ENCODE peak calls at places on chromosomes 1 and 21, in six cellular contexts. One of them, this sample, is unnamed. For H3K4me1 and H3K9me3, the result is how much of the 10 kb centered on the place peaks cover.

GRCh38 chr21:45374826-45375455 is 30.0 kb upstream of the COL18A1 start:
- DNase-seq in astrocyte: no peak
- DNase-seq in PC-9: no peak
- DNase-seq in H9: no peak
- DNase-seq in tibial artery: peak
- DNase-seq in left ventricle myocardium inferior: peak
- DNase-seq in this sample: no peak

GRCh38 chr1:168879906-168880734 is 151.1 kb upstream of the DPT start:
- DNase-seq in astrocyte: no peak
- DNase-seq in PC-9: peak
- DNase-seq in H9: no peak
- DNase-seq in tibial artery: no peak
- DNase-seq in left ventricle myocardium inferior: peak
- DNase-seq in this sample: no peak

GRCh38 chr21:33132054-33132453 is 62.1 kb downstream of the OLIG1 start:
- DNase-seq in astrocyte: no peak
- DNase-seq in PC-9: no peak
- DNase-seq in H9: no peak
- DNase-seq in tibial artery: no peak
- DNase-seq in left ventricle myocardium inferior: no peak
- DNase-seq in this sample: no peak

GRCh38 chr1:107061886-107062285 is 5.4 kb downstream of the PRMT6 start:
- DNase-seq in astrocyte: no peak
- DNase-seq in PC-9: no peak
- DNase-seq in H9: no peak
- DNase-seq in tibial artery: no peak
- DNase-seq in left ventricle myocardium inferior: no peak
- DNase-seq in this sample: no peak

GRCh38 chr1:56411484-56412180 is 167.7 kb downstream of the PLPP3 start:
- DNase-seq in astrocyte: peak
- DNase-seq in PC-9: no peak
- DNase-seq in H9: no peak
- DNase-seq in tibial artery: peak
- DNase-seq in left ventricle myocardium inferior: peak
- DNase-seq in this sample: no peak

GRCh38 chr1:55244476-55245109 is 29.4 kb upstream of the USP24 start:
- DNase-seq in astrocyte: peak
- DNase-seq in PC-9: peak
- DNase-seq in H9: no peak
- DNase-seq in tibial artery: no peak
- DNase-seq in left ventricle myocardium inferior: no peak
- DNase-seq in this sample: no peak

GRCh38 chr1:32933742-32934322 is 30.8 kb downstream of the RNF19B start:
- DNase-seq in astrocyte: no peak
- DNase-seq in PC-9: peak
- DNase-seq in H9: no peak
- DNase-seq in tibial artery: no peak
- DNase-seq in left ventricle myocardium inferior: no peak
- DNase-seq in this sample: peak

GRCh38 chr1:3714284-3714741 is 37.9 kb upstream of the CCDC27 start:
- DNase-seq in astrocyte: no peak
- DNase-seq in PC-9: no peak
- DNase-seq in H9: no peak
- DNase-seq in tibial artery: no peak
- DNase-seq in left ventricle myocardium inferior: peak
- DNase-seq in this sample: no peak

GRCh38 chr1:47183308-47184089 is 6.3 kb downstream of the PDZK1IP1 start:
- DNase-seq in astrocyte: no peak
- DNase-seq in PC-9: no peak
- DNase-seq in H9: no peak
- DNase-seq in tibial artery: peak
- DNase-seq in left ventricle myocardium inferior: no peak
- DNase-seq in this sample: no peak

GRCh38 chr1:103367186-103367585 is 158.3 kb upstream of the RNPC3 start:
- DNase-seq in astrocyte: no peak
- DNase-seq in PC-9: no peak
- DNase-seq in H9: no peak
- DNase-seq in tibial artery: no peak
- DNase-seq in left ventricle myocardium inferior: no peak
- DNase-seq in this sample: no peak

GRCh38 chr1:31549807-31550620 is 26.3 kb upstream of the TINAGL1 start:
- DNase-seq in astrocyte: no peak
- DNase-seq in PC-9: no peak
- DNase-seq in H9: no peak
- DNase-seq in tibial artery: no peak
- DNase-seq in left ventricle myocardium inferior: no peak
- DNase-seq in this sample: no peak

GRCh38 chr1:10424034-10424433 is 6.2 kb upstream of the CENPS start:
- DNase-seq in astrocyte: no peak
- DNase-seq in PC-9: no peak
- DNase-seq in H9: no peak
- DNase-seq in tibial artery: no peak
- DNase-seq in left ventricle myocardium inferior: peak
- DNase-seq in this sample: no peak

GRCh38 chr1:95039360-95040031 is 33.3 kb downstream of the ALG14 start:
- DNase-seq in astrocyte: peak
- DNase-seq in PC-9: peak
- DNase-seq in H9: no peak
- DNase-seq in tibial artery: no peak
- DNase-seq in left ventricle myocardium inferior: no peak
- DNase-seq in this sample: no peak

GRCh38 chr1:9417695-9418094 is 121.6 kb upstream of the SLC25A33 start:
- DNase-seq in astrocyte: no peak
- DNase-seq in PC-9: no peak
- DNase-seq in H9: no peak
- DNase-seq in tibial artery: no peak
- DNase-seq in left ventricle myocardium inferior: no peak
- DNase-seq in this sample: no peak

GRCh38 chr1:244065063-244065788 is 14.1 kb downstream of the ZBTB18 start:
- DNase-seq in astrocyte: no peak
- DNase-seq in PC-9: no peak
- DNase-seq in H9: no peak
- DNase-seq in tibial artery: no peak
- DNase-seq in left ventricle myocardium inferior: no peak
- DNase-seq in this sample: no peak

GRCh38 chr1:223652436-223652901 is 13.0 kb downstream of the CAPN8 start:
- DNase-seq in astrocyte: peak
- DNase-seq in PC-9: peak
- DNase-seq in H9: peak
- DNase-seq in tibial artery: no peak
- DNase-seq in left ventricle myocardium inferior: no peak
- DNase-seq in this sample: no peak

GRCh38 chr1:162951553-162952315 is 90.8 kb upstream of the CCDC190 start:
- DNase-seq in astrocyte: no peak
- DNase-seq in PC-9: no peak
- DNase-seq in H9: no peak
- DNase-seq in tibial artery: no peak
- DNase-seq in left ventricle myocardium inferior: no peak
- DNase-seq in this sample: no peak

GRCh38 chr1:2322065-2322571 is 69.2 kb downstream of the MORN1 start:
- DNase-seq in astrocyte: peak
- DNase-seq in PC-9: peak
- DNase-seq in H9: peak
- DNase-seq in tibial artery: peak
- DNase-seq in left ventricle myocardium inferior: peak
- DNase-seq in this sample: no peak

GRCh38 chr21:29465528-29465927 is 166.8 kb downstream of the BACH1 start:
- DNase-seq in astrocyte: no peak
- DNase-seq in PC-9: no peak
- DNase-seq in H9: no peak
- DNase-seq in tibial artery: no peak
- DNase-seq in left ventricle myocardium inferior: no peak
- DNase-seq in this sample: peak

GRCh38 chr1:238052496-238053266 is 162.0 kb upstream of the ZP4 start:
- DNase-seq in astrocyte: peak
- DNase-seq in PC-9: no peak
- DNase-seq in H9: no peak
- DNase-seq in tibial artery: no peak
- DNase-seq in left ventricle myocardium inferior: no peak
- DNase-seq in this sample: no peak

GRCh38 chr1:93710949-93711591 is 29.4 kb upstream of the BCAR3 start:
- DNase-seq in astrocyte: no peak
- DNase-seq in PC-9: no peak
- DNase-seq in H9: no peak
- DNase-seq in tibial artery: no peak
- DNase-seq in left ventricle myocardium inferior: no peak
- DNase-seq in this sample: no peak

GRCh38 chr21:43903451-43904091 is 38.5 kb downstream of the AGPAT3 start:
- DNase-seq in astrocyte: no peak
- DNase-seq in PC-9: no peak
- DNase-seq in H9: no peak
- DNase-seq in tibial artery: peak
- DNase-seq in left ventricle myocardium inferior: peak
- DNase-seq in this sample: no peak

GRCh38 chr21:34201001-34201400 is 127.6 kb downstream of the MRPS6 start:
- DNase-seq in astrocyte: no peak
- DNase-seq in PC-9: no peak
- DNase-seq in H9: no peak
- DNase-seq in tibial artery: no peak
- DNase-seq in left ventricle myocardium inferior: no peak
- DNase-seq in this sample: no peak

GRCh38 chr21:34199121-34199910 is 125.9 kb downstream of the MRPS6 start:
- DNase-seq in astrocyte: no peak
- DNase-seq in PC-9: no peak
- DNase-seq in H9: no peak
- DNase-seq in tibial artery: no peak
- DNase-seq in left ventricle myocardium inferior: no peak
- DNase-seq in this sample: no peak

GRCh38 chr21:34200288-34200905 is 127.0 kb downstream of the MRPS6 start:
- DNase-seq in astrocyte: no peak
- DNase-seq in PC-9: no peak
- DNase-seq in H9: no peak
- DNase-seq in tibial artery: no peak
- DNase-seq in left ventricle myocardium inferior: peak
- DNase-seq in this sample: no peak

GRCh38 chr21:34202553-34203332 is 129.4 kb downstream of the MRPS6 start:
- DNase-seq in astrocyte: no peak
- DNase-seq in PC-9: no peak
- DNase-seq in H9: peak
- DNase-seq in tibial artery: peak
- DNase-seq in left ventricle myocardium inferior: peak
- DNase-seq in this sample: no peak

GRCh38 chr21:34201441-34201838 is 128.1 kb downstream of the MRPS6 start:
- DNase-seq in astrocyte: no peak
- DNase-seq in PC-9: no peak
- DNase-seq in H9: no peak
- DNase-seq in tibial artery: no peak
- DNase-seq in left ventricle myocardium inferior: no peak
- DNase-seq in this sample: no peak
- H3K4me1 ChIP-seq in astrocyte: under half
- H3K4me1 ChIP-seq in PC-9: under half
- H3K4me1 ChIP-seq in H9: under half
- H3K4me1 ChIP-seq in tibial artery: half or more
- H3K4me1 ChIP-seq in left ventricle myocardium inferior: under half
- H3K4me1 ChIP-seq in this sample: under half

GRCh38 chr1:247047702-247048101 is 30.9 kb downstream of the ZNF670 start:
- DNase-seq in astrocyte: no peak
- DNase-seq in PC-9: no peak
- DNase-seq in H9: no peak
- DNase-seq in tibial artery: no peak
- DNase-seq in left ventricle myocardium inferior: no peak
- DNase-seq in this sample: no peak

GRCh38 chr1:247047260-247047659 is 31.4 kb downstream of the ZNF670 start:
- DNase-seq in astrocyte: no peak
- DNase-seq in PC-9: no peak
- DNase-seq in H9: no peak
- DNase-seq in tibial artery: no peak
- DNase-seq in left ventricle myocardium inferior: no peak
- DNase-seq in this sample: no peak

GRCh38 chr1:247037483-247038320 is 29.8 kb upstream of the ZNF695 start:
- DNase-seq in astrocyte: no peak
- DNase-seq in PC-9: no peak
- DNase-seq in H9: no peak
- DNase-seq in tibial artery: no peak
- DNase-seq in left ventricle myocardium inferior: no peak
- DNase-seq in this sample: no peak

DNA sequence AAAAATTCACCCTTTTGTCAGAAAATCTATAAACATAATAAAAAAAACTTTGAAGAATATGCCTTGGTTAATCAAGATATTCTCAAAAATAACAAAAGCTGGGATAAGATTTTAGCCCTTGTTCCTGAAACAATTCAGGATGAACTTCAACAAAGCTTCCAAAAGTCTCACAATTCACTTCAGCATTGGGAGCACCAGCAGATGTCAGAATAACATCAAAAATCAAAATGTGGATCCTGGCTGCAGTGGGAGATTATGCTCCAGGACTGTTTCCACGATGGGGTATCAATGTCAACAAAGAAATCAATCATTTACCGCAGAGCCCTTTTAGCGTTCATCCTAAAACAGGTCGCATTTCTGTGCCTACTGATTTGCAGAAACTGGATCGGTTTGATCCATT is 35.2 kb downstream of the ZNF670 start:
- DNase-seq in astrocyte: no peak
- DNase-seq in PC-9: no peak
- DNase-seq in H9: no peak
- DNase-seq in tibial artery: no peak
- DNase-seq in left ventricle myocardium inferior: no peak
- DNase-seq in this sample: no peak
- H3K9me3 ChIP-seq in astrocyte: under half
- H3K9me3 ChIP-seq in PC-9: under half
- H3K9me3 ChIP-seq in H9: half or more
- H3K9me3 ChIP-seq in tibial artery: under half
- H3K9me3 ChIP-seq in left ventricle myocardium inferior: half or more
- H3K9me3 ChIP-seq in this sample: half or more

GRCh38 chr1:230907472-230908205 is 39.3 kb upstream of the C1orf198 start:
- DNase-seq in astrocyte: no peak
- DNase-seq in PC-9: no peak
- DNase-seq in H9: no peak
- DNase-seq in tibial artery: no peak
- DNase-seq in left ventricle myocardium inferior: no peak
- DNase-seq in this sample: no peak
- TF ChIP-seq CTCF in astrocyte: no peak
- TF ChIP-seq CTCF in PC-9: no peak
- TF ChIP-seq CTCF in H9: no peak
- TF ChIP-seq CTCF in tibial artery: no peak
- TF ChIP-seq CTCF in left ventricle myocardium inferior: no peak
- TF ChIP-seq CTCF in this sample: no peak

GRCh38 chr1:155009742-155010141 is 7.1 kb downstream of the ZBTB7B start:
- DNase-seq in astrocyte: no peak
- DNase-seq in PC-9: no peak
- DNase-seq in H9: no peak
- DNase-seq in tibial artery: no peak
- DNase-seq in left ventricle myocardium inferior: no peak
- DNase-seq in this sample: no peak

GRCh38 chr1:155011437-155011907 is 8.9 kb downstream of the ZBTB7B start:
- DNase-seq in astrocyte: no peak
- DNase-seq in PC-9: no peak
- DNase-seq in H9: no peak
- DNase-seq in tibial artery: no peak
- DNase-seq in left ventricle myocardium inferior: no peak
- DNase-seq in this sample: no peak

GRCh38 chr1:155009221-155009711 is 6.7 kb downstream of the ZBTB7B start:
- DNase-seq in astrocyte: no peak
- DNase-seq in PC-9: no peak
- DNase-seq in H9: no peak
- DNase-seq in tibial artery: no peak
- DNase-seq in left ventricle myocardium inferior: no peak
- DNase-seq in this sample: no peak

GRCh38 chr1:155011004-155011416 is 8.4 kb downstream of the ZBTB7B start:
- DNase-seq in astrocyte: no peak
- DNase-seq in PC-9: no peak
- DNase-seq in H9: no peak
- DNase-seq in tibial artery: peak
- DNase-seq in left ventricle myocardium inferior: no peak
- DNase-seq in this sample: no peak

GRCh38 chr1:155010211-155010918 is 7.8 kb downstream of the ZBTB7B start:
- DNase-seq in astrocyte: no peak
- DNase-seq in PC-9: no peak
- DNase-seq in H9: no peak
- DNase-seq in tibial artery: no peak
- DNase-seq in left ventricle myocardium inferior: no peak
- DNase-seq in this sample: no peak
- H3K4me1 ChIP-seq in astrocyte: under half
- H3K4me1 ChIP-seq in PC-9: under half
- H3K4me1 ChIP-seq in H9: under half
- H3K4me1 ChIP-seq in tibial artery: half or more
- H3K4me1 ChIP-seq in left ventricle myocardium inferior: half or more
- H3K4me1 ChIP-seq in this sample: under half